ENCODE peak calls at places on chromosomes 3 and 15, in ten cellular contexts. One of them, this sample, is unnamed.

GRCh38 chr15:70492240-70493177 is 270.8 kb downstream of the UACA start:
- DNase-seq in heart left ventricle: peak
- DNase-seq in lower lobe of right lung: peak
- DNase-seq in left colon: peak
- DNase-seq in EL: peak
- DNase-seq in IMR-90: peak
- DNase-seq in endothelial cell: no peak
- DNase-seq in GM04504: peak
- DNase-seq in choroid plexus epithelial cell: peak
- DNase-seq in fibroblast of villous mesenchyme: peak
- DNase-seq in this sample: peak

GRCh38 chr15:65182538-65182937 is 2.6 kb downstream of the CLPX start:
- DNase-seq in EL: no peak
- DNase-seq in endothelial cell: no peak
- DNase-seq in fibroblast of villous mesenchyme: no peak
- DNase-seq in choroid plexus epithelial cell: no peak
- DNase-seq in IMR-90: no peak
- DNase-seq in GM04504: no peak
- DNase-seq in heart left ventricle: no peak
- DNase-seq in lower lobe of right lung: no peak
- DNase-seq in left colon: no peak
- DNase-seq in this sample: no peak

GRCh38 chr15:61146643-61147230 is 82.4 kb downstream of the RORA start:
- DNase-seq in left colon: no peak
- DNase-seq in choroid plexus epithelial cell: no peak
- DNase-seq in lower lobe of right lung: no peak
- DNase-seq in endothelial cell: no peak
- DNase-seq in fibroblast of villous mesenchyme: no peak
- DNase-seq in EL: no peak
- DNase-seq in IMR-90: no peak
- DNase-seq in heart left ventricle: no peak
- DNase-seq in GM04504: no peak
- DNase-seq in this sample: no peak

GRCh38 chr3:187811580-187812250 is 66.4 kb upstream of the BCL6 start:
- DNase-seq in lower lobe of right lung: no peak
- DNase-seq in left colon: no peak
- DNase-seq in fibroblast of villous mesenchyme: peak
- DNase-seq in IMR-90: peak
- DNase-seq in choroid plexus epithelial cell: peak
- DNase-seq in endothelial cell: no peak
- DNase-seq in EL: peak
- DNase-seq in heart left ventricle: no peak
- DNase-seq in GM04504: peak
- DNase-seq in this sample: no peak

GRCh38 chr15:98150531-98150930 is 190.0 kb downstream of the ARRDC4 start:
- DNase-seq in fibroblast of villous mesenchyme: no peak
- DNase-seq in choroid plexus epithelial cell: no peak
- DNase-seq in EL: no peak
- DNase-seq in left colon: no peak
- DNase-seq in IMR-90: no peak
- DNase-seq in endothelial cell: no peak
- DNase-seq in lower lobe of right lung: no peak
- DNase-seq in heart left ventricle: no peak
- DNase-seq in GM04504: no peak
- DNase-seq in this sample: no peak

GRCh38 chr15:59154268-59154667 is 49.3 kb downstream of the CCNB2 start:
- DNase-seq in heart left ventricle: no peak
- DNase-seq in IMR-90: no peak
- DNase-seq in fibroblast of villous mesenchyme: no peak
- DNase-seq in EL: no peak
- DNase-seq in GM04504: no peak
- DNase-seq in left colon: no peak
- DNase-seq in endothelial cell: no peak
- DNase-seq in lower lobe of right lung: no peak
- DNase-seq in choroid plexus epithelial cell: no peak
- DNase-seq in this sample: no peak

GRCh38 chr3:161671141-161671540 is 174.5 kb downstream of the OTOL1 start:
- DNase-seq in EL: no peak
- DNase-seq in lower lobe of right lung: no peak
- DNase-seq in GM04504: no peak
- DNase-seq in heart left ventricle: no peak
- DNase-seq in fibroblast of villous mesenchyme: no peak
- DNase-seq in endothelial cell: no peak
- DNase-seq in choroid plexus epithelial cell: no peak
- DNase-seq in IMR-90: no peak
- DNase-seq in left colon: no peak
- DNase-seq in this sample: no peak

GRCh38 chr3:53525765-53526761 is 31.7 kb downstream of the CACNA1D start:
- DNase-seq in EL: no peak
- DNase-seq in heart left ventricle: no peak
- DNase-seq in IMR-90: no peak
- DNase-seq in fibroblast of villous mesenchyme: no peak
- DNase-seq in choroid plexus epithelial cell: no peak
- DNase-seq in GM04504: no peak
- DNase-seq in lower lobe of right lung: no peak
- DNase-seq in left colon: no peak
- DNase-seq in endothelial cell: no peak
- DNase-seq in this sample: no peak

GRCh38 chr3:141050913-141051632 is at the start of gene SPSB4:
- DNase-seq in endothelial cell: peak
- DNase-seq in EL: peak
- DNase-seq in IMR-90: peak
- DNase-seq in fibroblast of villous mesenchyme: peak
- DNase-seq in lower lobe of right lung: peak
- DNase-seq in heart left ventricle: peak
- DNase-seq in choroid plexus epithelial cell: peak
- DNase-seq in GM04504: peak
- DNase-seq in left colon: peak
- DNase-seq in this sample: no peak

GRCh38 chr3:188421151-188421821 is 267.3 kb downstream of the LPP start:
- DNase-seq in lower lobe of right lung: no peak
- DNase-seq in IMR-90: peak
- DNase-seq in endothelial cell: no peak
- DNase-seq in choroid plexus epithelial cell: peak
- DNase-seq in GM04504: peak
- DNase-seq in heart left ventricle: no peak
- DNase-seq in fibroblast of villous mesenchyme: peak
- DNase-seq in EL: peak
- DNase-seq in left colon: no peak
- DNase-seq in this sample: no peak

GRCh38 chr15:74835312-74835823 is 7.6 kb downstream of the ULK3 start:
- DNase-seq in left colon: peak
- DNase-seq in fibroblast of villous mesenchyme: peak
- DNase-seq in GM04504: no peak
- DNase-seq in IMR-90: peak
- DNase-seq in EL: peak
- DNase-seq in choroid plexus epithelial cell: peak
- DNase-seq in endothelial cell: peak
- DNase-seq in heart left ventricle: peak
- DNase-seq in lower lobe of right lung: peak
- DNase-seq in this sample: peak

GRCh38 chr3:150547045-150547753 is 612 bp downstream of the EIF2A start:
- DNase-seq in GM04504: no peak
- DNase-seq in lower lobe of right lung: no peak
- DNase-seq in heart left ventricle: no peak
- DNase-seq in endothelial cell: no peak
- DNase-seq in IMR-90: peak
- DNase-seq in choroid plexus epithelial cell: peak
- DNase-seq in fibroblast of villous mesenchyme: peak
- DNase-seq in EL: peak
- DNase-seq in left colon: no peak
- DNase-seq in this sample: no peak